ENCODE peak calls at places on chromosome 3, in four cellular contexts. X is K562, T is HL-60, B is GM12878. M is an unnamed sample.

GRCh38 chr3:78762121-78762520 is 1005.7 kb downstream of the ROBO1 start:
- DNase-seq in B (no peak), T (no peak), X (no peak), M (no peak)

GRCh38 chr3:16254933-16255725 is 9.6 kb downstream of the DPH3 start:
- DNase-seq in B (no peak), T (no peak), X (no peak), M (no peak)

GRCh38 chr3:146088840-146089239 is 72.1 kb downstream of the PLOD2 start:
- DNase-seq in T (no peak), B (no peak), X (no peak), M (no peak)

GRCh38 chr3:12891985-12892839 is 50.8 kb upstream of the RPL32 start:
- DNase-seq in B (no peak), T (peak), X (peak), M (no peak)

GRCh38 chr3:43192028-43192427 is 86.1 kb upstream of the POMGNT2 start:
- DNase-seq in X (no peak), T (no peak), B (no peak), M (no peak)

GRCh38 chr3:47019201-47019600 is 39.7 kb downstream of the NBEAL2 start:
- DNase-seq in X (no peak), T (no peak), B (peak), M (peak)

GRCh38 chr3:154794383-154794782 is 285.7 kb upstream of the MME start:
- DNase-seq in B (no peak), X (no peak), T (no peak), M (no peak)

GRCh38 chr3:163273694-163274093 is 1777.1 kb downstream of the OTOL1 start:
- DNase-seq in B (no peak), T (no peak), X (no peak), M (no peak)

GRCh38 chr3:183259087-183259486 is 6.0 kb downstream of the B3GNT5 start:
- DNase-seq in X (no peak), B (no peak), T (no peak), M (no peak)

GRCh38 chr3:89562373-89562772 is 455.0 kb downstream of the EPHA3 start:
- DNase-seq in T (no peak), B (no peak), X (no peak), M (no peak)

GRCh38 chr3:172040078-172040975 is 949 bp downstream of the FNDC3B start:
- DNase-seq in X (peak), B (no peak), T (peak), M (peak)

GRCh38 chr3:144770813-144771400 is 799.3 kb downstream of the DIPK2A start:
- DNase-seq in X (peak), B (no peak), T (no peak), M (no peak)

GRCh38 chr3:122415762-122416654 is at the start of gene WDR5B:
- DNase-seq in T (peak), B (peak), X (peak), M (peak)

GRCh38 chr3:184467171-184467570 is 87.3 kb downstream of the CHRD start:
- DNase-seq in X (no peak), B (no peak), T (no peak), M (no peak)

GRCh38 chr3:27746838-27747237 is 24.7 kb upstream of the EOMES start:
- DNase-seq in B (no peak), T (no peak), X (no peak), M (no peak)

GRCh38 chr3:17941766-17942165 is 199.3 kb upstream of the TBC1D5 start:
- DNase-seq in B (no peak), T (no peak), X (no peak), M (no peak)

GRCh38 chr3:72555714-72556113 is 292.5 kb downstream of the SHQ1 start:
- DNase-seq in X (no peak), T (no peak), B (no peak), M (no peak)

GRCh38 chr3:65785065-65785645 is 253.6 kb downstream of the MAGI1 start:
- DNase-seq in X (peak), T (peak), B (no peak), M (peak)

GRCh38 chr3:71150293-71150954 is 433.1 kb downstream of the FOXP1 start:
- DNase-seq in X (no peak), B (no peak), T (no peak), M (no peak)

GRCh38 chr3:121493431-121493830 is 52.4 kb downstream of the POLQ start:
- DNase-seq in B (no peak), X (no peak), T (no peak), M (no peak)

GRCh38 chr3:37480003-37480402 is 305.6 kb upstream of the LRRFIP2 start:
- DNase-seq in X (no peak), B (no peak), T (no peak), M (no peak)
- TF ChIP-seq SPI1 in X (no peak), B (no peak), T (no peak), M (no peak)

DNA sequence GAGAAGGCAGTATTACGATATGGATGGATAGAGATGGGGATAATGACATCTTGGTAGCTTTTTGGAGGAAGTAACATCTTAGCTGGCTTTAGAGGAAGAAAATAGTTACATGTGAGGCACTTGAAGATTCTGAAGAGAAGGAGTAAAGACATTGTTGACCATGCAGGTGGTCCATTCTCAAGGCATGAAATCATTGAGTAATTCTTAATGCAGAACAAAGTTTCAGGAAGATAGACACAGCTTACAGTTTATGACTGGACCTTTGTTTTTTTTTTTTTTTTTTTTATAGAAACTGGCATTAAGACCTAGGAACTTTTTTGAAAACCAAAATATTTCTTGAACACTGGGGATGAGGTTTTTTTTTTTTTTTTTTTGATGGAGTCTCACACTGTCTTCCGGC is 28.3 kb downstream of the MBNL1 start:
- DNase-seq in B (no peak), T (no peak), X (no peak), M (no peak)
- TF ChIP-seq SPI1 in B (no peak), T (no peak), X (no peak), M (no peak)

DNA sequence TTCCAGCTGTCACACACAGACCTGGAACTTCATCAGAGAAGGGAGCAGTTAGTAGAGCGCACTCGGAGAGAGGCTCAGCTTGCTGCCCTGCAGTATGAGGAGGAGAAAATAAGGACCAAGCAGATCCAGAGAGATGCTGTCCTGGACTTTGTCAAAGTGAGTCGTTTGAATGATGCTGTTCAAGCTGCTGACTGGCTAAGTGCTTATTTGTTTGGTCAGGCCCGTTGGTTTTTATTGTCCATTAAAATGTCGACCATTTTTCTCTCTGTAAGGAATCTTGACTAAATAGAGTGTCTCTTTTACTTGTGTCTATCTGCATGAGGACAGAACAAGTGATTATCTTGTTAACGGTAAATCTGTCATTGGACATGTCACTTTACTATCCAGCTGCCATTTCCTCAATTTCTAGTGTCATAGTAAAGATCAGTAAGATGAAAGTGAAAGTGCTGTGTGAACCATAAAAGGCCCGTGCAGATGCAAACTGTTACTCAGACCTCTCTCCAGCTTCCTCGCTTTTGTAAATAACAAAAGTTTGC is 56.9 kb downstream of the LRCH3 start:
- DNase-seq in X (peak), B (peak), T (peak), M (peak)
- TF ChIP-seq SPI1 in X (peak), B (peak), T (peak), M (peak)

GRCh38 chr3:195908439-195909293 is at the start of gene TNK2:
- DNase-seq in B (no peak), T (no peak), X (peak), M (no peak)

GRCh38 chr3:195911041-195911945 is 2.9 kb upstream of the TNK2 start:
- DNase-seq in T (no peak), X (no peak), B (no peak), M (no peak)

GRCh38 chr3:195909294-195909644 is 918 bp upstream of the TNK2 start:
- DNase-seq in T (no peak), B (no peak), X (no peak), M (no peak)

GRCh38 chr3:195910499-195910845 is 2.1 kb upstream of the TNK2 start:
- DNase-seq in T (no peak), B (no peak), X (no peak), M (no peak)

DNA sequence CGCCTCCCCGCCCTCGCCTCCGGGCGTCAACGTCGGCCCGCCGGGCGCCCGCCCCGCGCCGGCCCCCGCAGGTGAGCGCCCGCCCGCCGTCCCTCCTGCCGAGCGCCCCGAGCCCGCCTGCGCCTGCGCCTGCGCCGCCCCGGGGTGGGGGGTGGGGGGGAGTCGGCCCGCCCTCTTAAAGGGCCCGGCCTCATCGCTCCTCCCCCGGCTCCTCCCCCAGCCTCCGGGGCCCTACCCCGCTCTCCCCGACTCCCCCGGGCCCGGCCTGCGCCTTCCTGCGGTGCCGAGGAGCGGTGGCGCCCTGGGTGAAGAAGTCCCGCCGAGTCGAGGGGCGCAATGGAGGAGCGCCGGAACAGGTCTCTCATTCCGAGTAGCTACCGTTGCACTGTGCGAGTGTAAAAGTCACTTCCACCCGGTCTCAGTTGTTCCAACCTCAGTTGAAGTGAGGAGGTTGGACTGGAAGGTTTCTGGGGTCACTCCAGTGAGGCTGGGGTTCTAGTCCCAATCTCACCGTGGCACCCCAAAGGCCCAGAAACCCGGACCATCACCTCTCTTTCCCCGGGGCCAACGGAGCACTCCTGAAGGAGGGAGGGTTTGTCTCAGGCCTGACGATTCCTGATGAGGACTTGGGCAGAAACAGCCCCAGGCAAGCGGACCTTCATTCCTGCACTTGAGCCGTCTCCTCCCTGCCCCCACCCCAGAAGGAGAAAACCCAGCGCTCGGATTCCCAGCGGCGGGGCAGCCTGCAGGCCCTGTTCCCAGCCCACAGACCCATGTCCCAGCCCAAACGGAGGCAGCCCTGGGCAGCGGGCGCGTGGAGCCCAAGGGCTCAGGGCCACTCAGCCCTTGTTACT is 1.5 kb upstream of the TNK2 start:
- DNase-seq in X (peak), T (peak), B (no peak), M (peak)
- TF ChIP-seq SPI1 in X (no peak), T (no peak), B (no peak), M (no peak)

DNA sequence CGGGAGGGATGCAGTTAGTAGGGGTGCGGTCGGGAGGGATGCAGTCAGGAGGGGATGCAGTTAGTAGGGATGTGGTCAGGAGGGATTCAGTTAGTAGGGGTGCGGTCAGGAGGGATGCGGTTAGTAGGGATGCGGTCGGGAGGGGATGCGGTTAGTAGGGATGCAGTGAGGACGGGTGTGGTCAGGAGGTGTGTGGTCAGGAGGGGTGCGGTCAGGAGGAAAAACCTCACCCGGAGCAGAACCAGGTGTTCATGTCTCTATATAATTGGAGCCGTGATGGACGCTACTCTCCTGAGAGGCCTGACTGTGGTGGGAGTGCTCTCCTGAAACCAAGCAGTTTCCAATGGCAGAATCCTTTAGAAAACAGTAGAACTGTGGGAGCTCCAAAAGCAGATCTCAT is 95.8 kb downstream of the BDH1 start:
- DNase-seq in T (peak), X (no peak), B (no peak), M (no peak)
- TF ChIP-seq SPI1 in T (no peak), X (no peak), B (no peak), M (no peak)

DNA sequence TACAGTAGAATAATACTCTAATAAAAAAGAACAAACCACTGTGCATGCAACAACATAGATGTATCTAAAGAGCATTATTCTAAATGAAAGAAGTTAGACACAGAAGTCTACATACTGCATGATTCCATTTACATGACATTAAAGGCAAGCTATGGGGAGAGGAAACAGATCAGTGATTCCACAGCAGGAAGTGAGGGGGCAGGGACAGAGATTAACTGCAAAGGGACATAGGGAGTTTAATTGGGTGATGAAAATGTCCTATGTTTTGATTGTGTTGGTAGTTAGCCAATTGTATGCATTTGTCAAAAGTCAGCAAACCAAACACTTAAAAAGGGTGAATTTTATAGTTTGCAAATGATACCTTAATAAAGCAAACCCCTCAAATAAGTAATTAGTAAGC is 13.8 kb downstream of the CRYGS start:
- DNase-seq in X (no peak), T (no peak), B (no peak), M (no peak)
- TF ChIP-seq SPI1 in X (no peak), T (no peak), B (no peak), M (no peak)

GRCh38 chr3:48565591-48566400 is 2.2 kb upstream of the UCN2 start:
- DNase-seq in X (no peak), T (peak), B (no peak), M (no peak)
- TF ChIP-seq SPI1 in X (no peak), T (no peak), B (no peak), M (no peak)

GRCh38 chr3:140416686-140417085 is 261.2 kb upstream of the TRIM42 start:
- DNase-seq in T (no peak), B (no peak), X (no peak), M (no peak)
- TF ChIP-seq SPI1 in T (no peak), B (no peak), X (no peak), M (no peak)

GRCh38 chr3:39209329-39209970 is 17.1 kb upstream of the XIRP1 start:
- DNase-seq in T (no peak), X (no peak), B (no peak), M (no peak)

GRCh38 chr3:39207361-39208192 is 15.2 kb upstream of the XIRP1 start:
- DNase-seq in T (no peak), B (no peak), X (no peak), M (no peak)

GRCh38 chr3:39205919-39206516 is 13.6 kb upstream of the XIRP1 start:
- DNase-seq in T (no peak), B (no peak), X (no peak), M (no peak)

GRCh38 chr3:39210078-39210477 is 17.7 kb upstream of the XIRP1 start:
- DNase-seq in B (no peak), X (no peak), T (no peak), M (no peak)

DNA sequence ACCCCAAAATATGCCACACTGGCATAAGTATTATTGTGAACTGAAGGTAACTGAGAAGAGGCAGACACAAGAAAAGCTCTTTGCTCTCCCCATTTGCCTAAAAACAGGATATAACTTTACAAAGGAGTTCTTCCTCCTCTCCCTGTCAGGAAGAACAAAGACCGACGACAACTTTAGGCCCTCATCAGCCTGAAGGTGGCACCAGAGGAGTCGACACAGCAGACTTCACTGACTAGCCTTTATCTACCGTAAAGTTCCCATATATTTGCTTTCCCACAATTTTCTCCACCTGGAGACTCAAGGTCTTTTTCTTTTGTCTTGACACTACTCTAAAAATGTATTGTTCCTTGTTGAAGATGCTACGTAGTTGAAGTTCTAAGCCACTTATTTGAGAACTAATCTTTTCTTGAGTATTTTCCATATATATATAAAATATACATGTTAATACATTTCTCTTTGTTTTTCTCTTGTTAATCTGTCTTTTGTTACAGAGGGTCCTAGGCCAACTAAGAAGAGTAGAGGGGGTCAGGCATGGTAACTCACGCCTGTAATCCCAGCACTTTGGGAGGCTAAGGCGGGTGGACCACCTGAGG is 16.2 kb upstream of the XIRP1 start:
- DNase-seq in X (peak), B (no peak), T (peak), M (no peak)
- TF ChIP-seq SPI1 in X (no peak), B (no peak), T (no peak), M (no peak)

DNA sequence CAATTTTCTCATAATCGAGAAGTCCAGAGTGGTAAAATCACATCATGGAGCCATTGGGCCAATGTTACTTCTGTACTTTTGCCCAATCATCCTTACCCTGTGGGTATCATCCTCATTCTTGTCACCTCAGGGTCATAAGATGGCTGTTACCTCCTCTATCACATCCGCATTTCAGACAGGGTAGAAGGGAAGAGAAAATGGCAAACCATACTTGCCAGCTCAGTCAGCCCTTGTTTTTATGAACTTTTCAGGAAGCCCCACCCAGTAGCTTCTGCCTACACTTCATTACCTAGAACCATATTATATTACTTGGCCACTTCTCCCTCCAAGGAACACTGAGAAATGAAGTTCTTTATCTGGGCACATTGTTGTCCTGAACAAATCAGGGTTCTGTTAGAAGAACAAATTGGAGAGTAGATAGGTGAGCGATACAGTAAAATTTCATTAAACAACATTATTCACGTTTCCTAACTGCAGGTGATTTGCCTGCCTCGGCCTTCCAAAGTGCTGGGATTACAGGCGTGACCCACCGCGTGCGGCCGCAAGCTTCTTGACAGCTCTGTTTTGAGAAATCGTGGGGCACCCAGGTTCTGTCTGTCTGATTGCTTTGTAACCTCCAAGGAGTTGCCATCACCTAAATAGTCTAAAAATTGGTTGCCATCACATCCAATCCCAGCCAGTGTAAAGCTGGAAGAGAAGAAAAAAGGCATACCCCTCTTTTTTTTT is 34.5 kb upstream of the RPN1 start:
- DNase-seq in X (no peak), B (no peak), T (no peak), M (no peak)
- TF ChIP-seq SPI1 in X (no peak), B (no peak), T (no peak), M (no peak)

M was measured in GM12891.